ENCODE peak calls at places on chromosomes 6 and 20, in eight cellular contexts. M is A673, C is A549, K is GM23338, A is heart right ventricle, X is spleen, P is AG04450, B is IMR-90. F is an unnamed sample.

GRCh38 chr20:24708411-24709295 is 239.2 kb downstream of the SYNDIG1 start:
- DNase-seq in M (peak; percentile 53), C (no peak), K (no peak), A (no peak), X (no peak), P (no peak), B (peak; percentile 4), F (no peak)

GRCh38 chr20:9392892-9393857 is 121.2 kb upstream of the LAMP5 start:
- DNase-seq in M (peak; percentile 81), C (peak; percentile 73), K (peak; percentile 91), A (peak; percentile 62), X (no peak), P (no peak), B (peak; percentile 73), F (peak; percentile 41)

GRCh38 chr6:8277769-8278168 is 157.6 kb downstream of the SLC35B3 start:
- DNase-seq in M (no peak), C (no peak), K (peak; percentile 61), A (no peak), X (no peak), P (no peak), B (no peak), F (no peak)

GRCh38 chr6:44255848-44256247 is 1.5 kb downstream of the SLC35B2 start:
- DNase-seq in M (no peak), C (peak; percentile 21), K (no peak), A (no peak), X (no peak), P (no peak), B (no peak), F (no peak)

GRCh38 chr6:104118274-104118673 is 741.4 kb downstream of the HACE1 start:
- DNase-seq in M (peak; percentile 3), C (no peak), K (no peak), A (no peak), X (no peak), P (no peak), B (no peak), F (no peak)

GRCh38 chr20:52001999-52002666 is 189.4 kb downstream of the ZFP64 start:
- DNase-seq in M (peak; percentile 56), C (peak; percentile 63), K (peak; percentile 51), A (no peak), X (no peak), P (no peak), B (peak; percentile 30), F (no peak)

GRCh38 chr6:24431045-24431451 is 28.3 kb downstream of the MRS2 start:
- DNase-seq in M (peak; percentile 63), C (peak; percentile 33), K (peak; percentile 72), A (peak; percentile 9), X (no peak), P (peak; percentile 7), B (peak; percentile 54), F (peak; percentile 41)

GRCh38 chr6:41698350-41698781 is 37.0 kb downstream of the TFEB start:
- DNase-seq in M (no peak), C (no peak), K (no peak), A (peak; percentile 51), X (no peak), P (peak; percentile 89), B (peak; percentile 98), F (no peak)

GRCh38 chr6:163964778-163965177 is 550.3 kb downstream of the QKI start:
- DNase-seq in M (no peak), C (no peak), K (no peak), A (no peak), X (no peak), P (no peak), B (no peak), F (no peak)

GRCh38 chr6:125153541-125154183 is at the start of gene TPD52L1:
- DNase-seq in M (peak; percentile 72), C (peak; percentile 72), K (peak; percentile 91), A (peak; percentile 81), X (peak; percentile 91), P (no peak), B (peak; percentile 60), F (peak; percentile 54)

GRCh38 chr20:37020636-37021035 is 69.1 kb upstream of the SAMHD1 start:
- DNase-seq in M (no peak), C (no peak), K (no peak), A (no peak), X (no peak), P (no peak), B (no peak), F (no peak)

GRCh38 chr6:99588618-99589289 is 17.9 kb upstream of the PRDM13 start:
- DNase-seq in M (peak; percentile 92), C (peak; percentile 58), K (peak; percentile 93), A (peak; percentile 26), X (peak; percentile 89), P (peak; percentile 23), B (peak; percentile 59), F (no peak)

GRCh38 chr6:41707565-41708200 is 27.7 kb downstream of the TFEB start:
- DNase-seq in M (no peak), C (no peak), K (no peak), A (no peak), X (peak; percentile 90), P (no peak), B (no peak), F (no peak)

GRCh38 chr20:64071341-64072332 is 7.7 kb downstream of the RGS19 start:
- DNase-seq in M (no peak), C (no peak), K (no peak), A (no peak), X (no peak), P (no peak), B (no peak), F (no peak)

GRCh38 chr20:33609504-33609903 is 52.6 kb upstream of the C20orf144 start:
- DNase-seq in M (no peak), C (no peak), K (no peak), A (no peak), X (no peak), P (no peak), B (no peak), F (no peak)

GRCh38 chr6:39228111-39228971 is 934 bp downstream of the KCNK5 start:
- DNase-seq in M (no peak), C (no peak), K (no peak), A (no peak), X (peak; percentile 74), P (no peak), B (no peak), F (no peak)

GRCh38 chr6:112010328-112010727 is 43.6 kb upstream of the CCN6 start:
- DNase-seq in M (peak; percentile 27), C (no peak), K (no peak), A (no peak), X (no peak), P (no peak), B (no peak), F (no peak)

GRCh38 chr6:88339816-88340215 is 173.7 kb upstream of the CNR1 start:
- DNase-seq in M (no peak), C (no peak), K (no peak), A (no peak), X (no peak), P (no peak), B (no peak), F (no peak)

GRCh38 chr6:168799067-168799466 is 358.1 kb downstream of the SMOC2 start:
- DNase-seq in M (no peak), C (no peak), K (no peak), A (no peak), X (no peak), P (no peak), B (no peak), F (no peak)

DNA sequence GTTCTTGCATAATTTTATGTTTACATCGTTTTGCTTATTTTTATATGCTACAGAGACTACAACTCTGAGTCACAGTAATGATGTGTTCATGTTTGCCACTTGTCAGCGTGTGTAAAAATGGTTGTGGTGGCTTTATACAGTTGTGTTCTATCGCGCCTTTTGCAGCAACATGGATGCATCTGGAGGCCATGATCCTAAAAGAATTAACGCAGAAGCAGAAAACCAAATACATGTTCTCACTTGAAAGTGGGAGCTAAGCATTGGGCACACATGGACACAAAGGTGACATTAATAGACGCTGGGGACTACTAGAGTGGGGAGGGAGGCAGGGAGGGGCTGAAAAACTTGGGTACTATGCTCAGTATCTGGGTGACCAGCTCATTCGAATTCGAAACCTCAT is 996 bp upstream of the SEC23B start:
- DNase-seq in M (no peak), C (no peak), K (peak; percentile 4), A (no peak), X (no peak), P (no peak), B (no peak), F (no peak)
- H3K27ac ChIP-seq in M (peak overlapping the region; percentile 99), C (peak overlapping the region; percentile 95), K (peak overlapping the region; percentile 94), A (peak overlapping the region; percentile 93), X (peak overlapping the region; percentile 100), P (peak overlapping the region; percentile 98), B (no peak overlapping the region), F (no peak overlapping the region)

GRCh38 chr6:33072508-33073100 is 845 bp downstream of the HLA-DPA1 start:
- DNase-seq in M (no peak), C (no peak), K (no peak), A (no peak), X (no peak), P (no peak), B (no peak), F (no peak)
- H3K27ac ChIP-seq in M (no peak overlapping the region), C (no peak overlapping the region), K (no peak overlapping the region), A (peak overlapping the region; percentile 87), X (peak overlapping the region; percentile 71), P (no peak overlapping the region), B (no peak overlapping the region), F (no peak overlapping the region)

DNA sequence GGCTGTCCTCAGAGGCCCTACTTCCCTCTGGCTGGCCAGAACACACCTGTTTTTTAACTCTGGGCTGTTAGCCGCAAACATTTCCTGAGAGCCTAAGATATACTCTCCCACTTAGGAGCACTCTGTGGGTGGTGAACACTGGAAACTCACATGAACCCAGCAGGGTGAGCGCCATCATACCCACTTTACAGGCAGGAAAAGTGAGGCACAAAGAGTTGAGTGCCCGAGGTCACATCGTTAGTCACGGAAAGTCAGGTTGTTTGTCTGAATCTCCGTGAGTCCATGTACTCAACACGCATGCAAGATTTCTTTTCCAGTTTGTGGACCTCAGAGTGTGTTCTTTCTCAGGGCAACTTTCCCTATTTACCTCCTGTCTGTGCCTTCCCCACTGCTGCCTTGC is 1.9 kb downstream of the BAK1 start:
- DNase-seq in M (no peak), C (no peak), K (no peak), A (no peak), X (no peak), P (no peak), B (no peak), F (no peak)
- H3K27ac ChIP-seq in M (peak overlapping the region; percentile 63), C (no peak overlapping the region), K (no peak overlapping the region), A (peak overlapping the region; percentile 89), X (peak overlapping the region; percentile 74), P (no peak overlapping the region), B (no peak overlapping the region), F (no peak overlapping the region)

GRCh38 chr20:53092772-53093171 is 120.6 kb downstream of the TSHZ2 start:
- DNase-seq in M (no peak), C (no peak), K (no peak), A (no peak), X (no peak), P (no peak), B (no peak), F (no peak)

GRCh38 chr20:53087034-53087777 is 115.0 kb downstream of the TSHZ2 start:
- DNase-seq in M (no peak), C (no peak), K (no peak), A (no peak), X (no peak), P (no peak), B (no peak), F (no peak)

GRCh38 chr20:53091789-53092188 is 119.6 kb downstream of the TSHZ2 start:
- DNase-seq in M (no peak), C (no peak), K (no peak), A (no peak), X (no peak), P (no peak), B (no peak), F (no peak)

GRCh38 chr20:53088786-53089185 is 116.6 kb downstream of the TSHZ2 start:
- DNase-seq in M (no peak), C (no peak), K (no peak), A (no peak), X (no peak), P (no peak), B (no peak), F (no peak)

GRCh38 chr20:53089866-53090265 is 117.7 kb downstream of the TSHZ2 start:
- DNase-seq in M (no peak), C (no peak), K (no peak), A (no peak), X (no peak), P (no peak), B (no peak), F (no peak)
- H3K27ac ChIP-seq in M (no peak overlapping the region), C (no peak overlapping the region), K (no peak overlapping the region), A (no peak overlapping the region), X (no peak overlapping the region), P (no peak overlapping the region), B (no peak overlapping the region), F (no peak overlapping the region)

F was measured in iPS DF 6.9.